ENCODE peak calls at places on chromosomes 7 and 10, in five cellular contexts. O is gastrocnemius medialis, L is AG10803, F is uterus, T is endodermal cell. S is an unnamed sample.

GRCh38 chr7:27198871-27199801 is 755 bp downstream of the HOXA13 start:
- DNase-seq in F (no peak), T (peak; percentile 83), L (peak; percentile 37), O (no peak), S (no peak)

GRCh38 chr10:91682912-91683311 is 50.0 kb upstream of the PPP1R3C start:
- DNase-seq in F (no peak), O (no peak), L (peak; percentile 17), T (no peak), S (no peak)

GRCh38 chr10:46018453-46019169 is 11.8 kb downstream of the NCOA4 start:
- DNase-seq in T (no peak), L (peak; percentile 26), F (no peak), O (no peak), S (peak; percentile 59)

GRCh38 chr10:97916586-97916985 is 66.9 kb downstream of the GOLGA7B start:
- DNase-seq in T (no peak), O (peak; percentile 38), F (no peak), L (peak; percentile 49), S (peak; percentile 30)

GRCh38 chr7:106217089-106217542 is 67.7 kb downstream of the NAMPT start:
- DNase-seq in F (peak; percentile 71), T (peak; percentile 54), L (peak; percentile 23), O (peak; percentile 73), S (peak; percentile 63)

GRCh38 chr10:44944354-44944753 is 15.2 kb upstream of the RASSF4 start:
- DNase-seq in T (no peak), O (no peak), L (no peak), F (no peak), S (no peak)

GRCh38 chr10:71728218-71728737 is 8.7 kb upstream of the C10orf105 start:
- DNase-seq in F (no peak), O (no peak), T (no peak), L (peak; percentile 27), S (no peak)

GRCh38 chr7:127897704-127898454 is 133.4 kb downstream of the LRRC4 start:
- DNase-seq in L (no peak), O (no peak), F (no peak), T (no peak), S (no peak)

GRCh38 chr7:136956232-136956631 is 87.8 kb downstream of the CHRM2 start:
- DNase-seq in F (no peak), T (no peak), O (no peak), L (peak; percentile 40), S (peak; percentile 73)

GRCh38 chr10:72020914-72021754 is 56.9 kb downstream of the CHST3 start:
- DNase-seq in O (no peak), F (no peak), L (no peak), T (no peak), S (peak; percentile 63)

GRCh38 chr10:86267286-86268195 is 99.1 kb downstream of the GRID1 start:
- DNase-seq in T (peak; percentile 42), L (no peak), O (no peak), F (no peak), S (no peak)

GRCh38 chr10:45514283-45515270 is 140.6 kb downstream of the ALOX5 start:
- DNase-seq in O (peak; percentile 11), F (no peak), L (peak; percentile 45), T (no peak), S (peak; percentile 12)

GRCh38 chr10:98031440-98031839 is 1.0 kb upstream of the CRTAC1 start:
- DNase-seq in L (no peak), O (no peak), F (no peak), T (no peak), S (no peak)

GRCh38 chr7:145175366-145175765 is 339.5 kb upstream of the TPK1 start:
- DNase-seq in O (no peak), F (no peak), L (no peak), T (no peak), S (no peak)

GRCh38 chr7:139680676-139681462 is 96.9 kb downstream of the HIPK2 start:
- DNase-seq in L (peak; percentile 92), T (no peak), F (peak; percentile 51), O (peak; percentile 64), S (peak; percentile 96)

GRCh38 chr10:103192089-103192450 is 1.0 kb downstream of the NT5C2 start:
- DNase-seq in F (no peak), L (no peak), O (no peak), T (no peak), S (no peak)

GRCh38 chr10:77629775-77630565 is 7.6 kb downstream of the KCNMA1 start:
- DNase-seq in T (no peak), F (no peak), O (no peak), L (peak; percentile 36), S (peak; percentile 55)

GRCh38 chr7:44973610-44974401 is 5.0 kb downstream of the MYO1G start:
- DNase-seq in T (peak; percentile 90), F (no peak), L (no peak), O (peak; percentile 44), S (peak; percentile 51)

GRCh38 chr7:135380351-135380750 is 129.6 kb downstream of the CNOT4 start:
- DNase-seq in O (no peak), F (no peak), T (no peak), L (no peak), S (no peak)

DNA sequence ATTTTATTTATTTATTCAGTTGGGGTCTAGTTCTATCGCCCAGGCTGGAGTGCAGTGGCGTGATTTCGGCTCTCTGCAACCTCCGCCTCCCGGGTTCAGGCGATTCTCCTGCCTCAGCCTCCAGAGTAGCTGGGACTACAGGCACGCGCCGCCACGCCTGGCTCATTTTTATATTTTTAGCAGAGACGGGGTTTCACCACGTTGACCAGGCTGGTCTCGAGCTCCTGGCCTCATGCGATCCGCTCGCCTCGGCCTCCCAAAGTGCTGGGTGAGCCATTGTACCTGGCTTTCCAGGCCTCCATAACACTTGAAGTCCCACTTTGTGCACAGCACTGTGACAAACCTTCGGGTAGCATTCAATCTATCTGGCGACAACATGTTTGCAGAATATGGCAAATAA is 1.0 kb upstream of the DCLRE1C start:
- DNase-seq in F (no peak), O (no peak), L (no peak), T (no peak), S (no peak)
- H3K4me3 ChIP-seq in F (no peak overlapping the region), O (no peak overlapping the region), L (no peak overlapping the region), T (peak overlapping the region; percentile 86), S (no peak overlapping the region)

GRCh38 chr7:156179872-156180390 is 367.7 kb upstream of the SHH start:
- DNase-seq in L (no peak), T (peak; percentile 10), O (no peak), F (no peak), S (no peak)
- TF ChIP-seq CTCF in L (no peak), T (no peak), O (no peak), F (no peak), S (no peak)

GRCh38 chr10:100829103-100829870 is 83.5 kb upstream of the SLF2 start:
- DNase-seq in O (no peak), L (no peak), T (peak; percentile 71), F (no peak), S (no peak)
- H3K4me3 ChIP-seq in O (peak overlapping the region; percentile 37), L (peak overlapping the region; percentile 2), T (no peak overlapping the region), F (no peak overlapping the region), S (peak overlapping the region; percentile 40)

DNA sequence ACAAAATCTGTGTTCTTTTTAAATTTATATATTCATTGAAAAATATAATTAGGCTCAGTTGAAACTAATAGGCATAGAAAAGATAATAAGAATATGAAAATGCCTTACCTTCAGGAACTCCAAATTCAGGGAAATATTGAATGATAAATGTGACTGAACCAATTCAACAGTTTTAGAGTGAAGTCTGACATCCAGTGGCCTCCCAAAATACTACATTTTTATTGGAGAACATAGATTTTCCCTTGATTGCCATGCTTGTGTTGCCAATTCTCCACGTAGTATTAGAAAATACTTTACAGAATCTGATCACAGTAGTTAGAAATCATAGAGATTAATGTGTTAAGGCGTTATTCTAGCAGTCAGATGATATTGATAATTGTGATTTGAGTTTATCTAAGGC is 1246.7 kb downstream of the GATA3 start:
- DNase-seq in F (no peak), O (no peak), L (no peak), T (no peak), S (peak; percentile 23)
- TF ChIP-seq CTCF in F (no peak), O (no peak), L (peak; percentile 46), T (peak; percentile 59), S (peak; percentile 27)

GRCh38 chr10:79159785-79160184 is 91.0 kb downstream of the ZMIZ1 start:
- DNase-seq in L (peak; percentile 75), O (no peak), F (peak; percentile 79), T (no peak), S (peak; percentile 83)
- H3K4me3 ChIP-seq in L (peak overlapping the region; percentile 9), O (no peak overlapping the region), F (no peak overlapping the region), T (no peak overlapping the region), S (no peak overlapping the region)

GRCh38 chr10:51144161-51144781 is 70.0 kb downstream of the PRKG1 start:
- DNase-seq in T (no peak), F (no peak), O (no peak), L (no peak), S (no peak)

GRCh38 chr10:51147644-51148399 is 73.5 kb downstream of the PRKG1 start:
- DNase-seq in F (no peak), O (no peak), T (no peak), L (no peak), S (no peak)

GRCh38 chr10:51141015-51141414 is 66.7 kb downstream of the PRKG1 start:
- DNase-seq in F (no peak), T (no peak), L (no peak), O (no peak), S (no peak)

GRCh38 chr10:51145388-51145787 is 71.1 kb downstream of the PRKG1 start:
- DNase-seq in O (no peak), L (no peak), F (no peak), T (no peak), S (no peak)
- TF ChIP-seq CTCF in O (no peak), L (no peak), F (no peak), T (no peak), S (no peak)

GRCh38 chr10:32340596-32341180 is 6.3 kb downstream of the EPC1 start:
- DNase-seq in T (no peak), O (no peak), F (no peak), L (no peak), S (no peak)

GRCh38 chr10:32346134-32346550 is 816 bp downstream of the EPC1 start:
- DNase-seq in O (peak; percentile 97), F (peak; percentile 96), T (peak; percentile 98), L (peak; percentile 96), S (peak; percentile 94)

GRCh38 chr10:32338262-32338661 is 8.7 kb downstream of the EPC1 start:
- DNase-seq in F (no peak), O (no peak), T (no peak), L (peak; percentile 18), S (no peak)

GRCh38 chr10:32337343-32337742 is 9.6 kb downstream of the EPC1 start:
- DNase-seq in O (no peak), T (no peak), F (no peak), L (no peak), S (no peak)

DNA sequence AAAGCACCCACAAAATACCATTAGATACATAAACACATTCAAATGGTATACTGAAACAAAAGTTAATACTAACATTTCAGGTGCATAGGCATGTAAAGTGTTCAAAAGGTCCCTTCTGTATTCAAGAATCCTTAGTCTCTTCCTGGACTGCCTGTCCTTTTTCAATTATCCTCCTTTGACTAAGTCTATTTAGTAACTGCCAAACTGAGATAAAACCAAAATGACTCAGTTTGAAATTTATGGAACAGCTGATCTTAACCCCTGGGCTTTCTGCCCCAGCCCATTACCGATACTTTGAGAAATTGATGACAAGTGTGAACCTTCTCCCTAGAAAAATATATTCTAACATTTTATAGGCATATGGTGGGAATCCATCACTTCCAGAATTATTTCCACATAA is 5.4 kb downstream of the EPC1 start:
- DNase-seq in T (no peak), F (no peak), L (no peak), O (no peak), S (peak; percentile 20)
- H3K4me3 ChIP-seq in T (no peak overlapping the region), F (no peak overlapping the region), L (no peak overlapping the region), O (no peak overlapping the region), S (no peak overlapping the region)

GRCh38 chr7:16604054-16604453 is 41.5 kb downstream of the ANKMY2 start:
- DNase-seq in L (peak; percentile 15), F (no peak), O (no peak), T (no peak), S (peak; percentile 26)
- TF ChIP-seq CTCF in L (peak; percentile 47), F (no peak), O (peak; percentile 5), T (peak; percentile 28), S (peak; percentile 22)

S was measured in fibroblast of the aortic adventitia.